ENCODE peak calls at places on chromosomes 3 and 15, in ten cellular contexts. M, X, R, P, G, V, B, K, T and E are unnamed samples.

GRCh38 chr3:56851966-56852884 is 50.5 kb upstream of the ARHGEF3 start:
- DNase-seq in M (peak; percentile 85), X (no peak), R (no peak), P (no peak), G (no peak), V (no peak), B (no peak), K (no peak), T (no peak), E (no peak)

GRCh38 chr15:80059786-80060489 is 462 bp downstream of the ZFAND6 start:
- DNase-seq in M (peak; percentile 29), X (no peak), R (no peak), P (peak; percentile 39), G (no peak), V (peak; percentile 83), B (peak; percentile 49), K (peak; percentile 58), T (peak; percentile 23), E (peak; percentile 77)

GRCh38 chr15:44588541-44588940 is 51.6 kb downstream of the EIF3J start:
- DNase-seq in M (no peak), X (no peak), R (no peak), P (no peak), G (no peak), V (no peak), B (no peak), K (no peak), T (no peak), E (no peak)

GRCh38 chr3:186187876-186188275 is 79.0 kb upstream of the ETV5 start:
- DNase-seq in M (no peak), X (no peak), R (no peak), P (no peak), G (no peak), V (no peak), B (no peak), K (no peak), T (no peak), E (no peak)

GRCh38 chr15:76393614-76394013 is 57.0 kb downstream of the ISL2 start:
- DNase-seq in M (peak; percentile 77), X (no peak), R (no peak), P (no peak), G (no peak), V (peak; percentile 25), B (no peak), K (peak; percentile 36), T (no peak), E (peak; percentile 17)

GRCh38 chr3:99637381-99638111 is 848 bp upstream of the COL8A1 start:
- DNase-seq in M (peak; percentile 91), X (no peak), R (no peak), P (no peak), G (no peak), V (peak; percentile 15), B (peak; percentile 83), K (peak; percentile 85), T (no peak), E (peak; percentile 40)

GRCh38 chr3:182525975-182526374 is 267.3 kb upstream of the ATP11B start:
- DNase-seq in M (no peak), X (no peak), R (no peak), P (no peak), G (no peak), V (no peak), B (no peak), K (no peak), T (no peak), E (no peak)

GRCh38 chr3:158768881-158769518 is 32.9 kb upstream of the MFSD1 start:
- DNase-seq in M (peak; percentile 98), X (no peak), R (no peak), P (no peak), G (no peak), V (no peak), B (peak; percentile 93), K (peak; percentile 84), T (no peak), E (no peak)

GRCh38 chr3:33993631-33994030 is 195.2 kb downstream of the PDCD6IP start:
- DNase-seq in M (peak; percentile 64), X (no peak), R (no peak), P (no peak), G (no peak), V (no peak), B (peak; percentile 62), K (no peak), T (no peak), E (no peak)

GRCh38 chr3:88059380-88060160 is 515 bp downstream of the ZNF654 start:
- DNase-seq in M (peak; percentile 6), X (no peak), R (no peak), P (no peak), G (no peak), V (peak; percentile 42), B (peak; percentile 15), K (peak; percentile 32), T (no peak), E (peak; percentile 17)

GRCh38 chr15:45454825-45455224 is 67.7 kb downstream of the SLC30A4 start:
- DNase-seq in M (peak; percentile 97), X (peak; percentile 66), R (peak; percentile 59), P (peak; percentile 56), G (peak; percentile 61), V (no peak), B (peak; percentile 94), K (no peak), T (no peak), E (no peak)

GRCh38 chr3:187228740-187229139 is 31.5 kb downstream of the RTP1 start:
- DNase-seq in M (no peak), X (no peak), R (no peak), P (no peak), G (no peak), V (no peak), B (no peak), K (no peak), T (no peak), E (no peak)

GRCh38 chr3:51391566-51392300 is 648 bp downstream of the RBM15B start:
- DNase-seq in M (peak; percentile 54), X (peak; percentile 29), R (peak; percentile 55), P (no peak), G (peak; percentile 41), V (no peak), B (peak; percentile 60), K (peak; percentile 63), T (no peak), E (peak; percentile 64)

GRCh38 chr3:58868101-58868779 is 181.6 kb downstream of the CFAP20DC start:
- DNase-seq in M (no peak), X (no peak), R (no peak), P (no peak), G (no peak), V (no peak), B (no peak), K (no peak), T (no peak), E (no peak)

GRCh38 chr15:71115567-71116351 is 488 bp downstream of the THSD4 start:
- DNase-seq in M (peak; percentile 63), X (no peak), R (no peak), P (peak; percentile 11), G (no peak), V (no peak), B (peak; percentile 71), K (peak; percentile 65), T (peak; percentile 24), E (peak; percentile 62)

GRCh38 chr3:136860541-136860940 is 1.5 kb upstream of the NCK1 start:
- DNase-seq in M (peak; percentile 29), X (no peak), R (no peak), P (no peak), G (no peak), V (no peak), B (peak; percentile 69), K (no peak), T (no peak), E (no peak)

GRCh38 chr3:4977889-4978258 is 1.4 kb upstream of the BHLHE40 start:
- DNase-seq in M (no peak), X (no peak), R (no peak), P (no peak), G (no peak), V (no peak), B (no peak), K (no peak), T (no peak), E (no peak)